ENCODE peak calls at places on chromosomes 16 and 17, in nine cellular contexts. T is A549, B is stomach, J is sigmoid colon, S is tibial nerve, L is ovary, P is transverse colon, D is HepG2, U is SK-N-SH. W is an unnamed sample.

GRCh38 chr16:12120982-12121652 is 144.6 kb downstream of the SNX29 start:
- DNase-seq in S (no peak), B (no peak), J (no peak), L (no peak), T (no peak), U (no peak), D (no peak), P (no peak), W (no peak)

GRCh38 chr16:68656771-68657170 is 11.7 kb downstream of the CDH3 start:
- DNase-seq in T (no peak), D (no peak), U (no peak), B (no peak), S (no peak), L (no peak), J (peak), P (no peak), W (no peak)

GRCh38 chr17:57534863-57535651 is 210.0 kb downstream of the CCDC182 start:
- DNase-seq in S (no peak), D (no peak), P (peak), B (no peak), J (no peak), U (peak), L (peak), T (peak), W (no peak)

GRCh38 chr17:2192367-2193028 is 111.1 kb downstream of the SMG6 start:
- DNase-seq in L (no peak), U (peak), B (no peak), S (no peak), J (no peak), T (peak), P (peak), D (no peak), W (no peak)

GRCh38 chr17:7445011-7445927 is at the start of gene CHRNB1:
- DNase-seq in T (peak), J (peak), P (peak), U (peak), L (peak), B (peak), D (peak), S (no peak), W (peak)

GRCh38 chr16:27475561-27475960 is 73.6 kb downstream of the IL21R start:
- DNase-seq in S (no peak), B (no peak), T (no peak), L (no peak), D (no peak), P (no peak), U (no peak), J (no peak), W (no peak)

GRCh38 chr16:84193480-84193879 is 2.5 kb downstream of the ADAD2 start:
- DNase-seq in J (no peak), L (no peak), T (no peak), D (no peak), B (no peak), P (no peak), U (no peak), S (no peak), W (no peak)

GRCh38 chr17:79615926-79616325 is 5.1 kb upstream of the RBFOX3 start:
- DNase-seq in D (no peak), U (no peak), P (no peak), T (no peak), S (no peak), B (no peak), L (no peak), J (peak), W (no peak)

GRCh38 chr16:30394603-30395154 is 541 bp upstream of the ZNF48 start:
- DNase-seq in T (no peak), D (no peak), B (no peak), U (no peak), S (no peak), L (no peak), J (no peak), P (no peak), W (no peak)

GRCh38 chr17:47611372-47612350 is 38.1 kb upstream of the KPNB1 start:
- DNase-seq in P (no peak), J (no peak), D (no peak), B (no peak), S (no peak), U (no peak), L (no peak), T (no peak), W (no peak)

GRCh38 chr17:39808409-39808997 is 55.6 kb downstream of the IKZF3 start:
- DNase-seq in U (no peak), D (no peak), S (no peak), L (no peak), B (no peak), P (no peak), T (no peak), J (no peak), W (no peak)

GRCh38 chr16:69848635-69849545 is 86.8 kb downstream of the WWP2 start:
- DNase-seq in B (peak), P (peak), T (no peak), S (peak), D (no peak), L (peak), J (peak), U (no peak), W (peak)

GRCh38 chr16:84593825-84594724 is 23.8 kb downstream of the COTL1 start:
- DNase-seq in S (no peak), U (peak), B (peak), L (peak), J (no peak), D (peak), P (peak), T (no peak), W (no peak)

GRCh38 chr16:73065617-73066313 is 17.8 kb upstream of the ZFHX3 start:
- DNase-seq in D (no peak), B (no peak), U (no peak), J (peak), P (peak), T (no peak), L (no peak), S (peak), W (no peak)

GRCh38 chr17:45345554-45346254 is 28.9 kb upstream of the MAP3K14 start:
- DNase-seq in J (peak), D (no peak), L (peak), U (no peak), T (peak), P (peak), S (no peak), B (no peak), W (no peak)

GRCh38 chr16:12002447-12003006 is 26.0 kb downstream of the SNX29 start:
- DNase-seq in P (no peak), D (no peak), B (no peak), J (no peak), S (no peak), U (no peak), L (no peak), T (no peak), W (no peak)

GRCh38 chr17:32755045-32755805 is 121.7 kb downstream of the MYO1D start:
- DNase-seq in D (peak), J (no peak), S (no peak), P (no peak), B (no peak), U (peak), L (no peak), T (peak), W (no peak)

GRCh38 chr17:76927577-76927976 is 59.4 kb downstream of the MGAT5B start:
- DNase-seq in D (no peak), L (no peak), S (no peak), U (no peak), P (no peak), T (no peak), B (no peak), J (no peak), W (no peak)

GRCh38 chr17:80345841-80346497 is 69.0 kb upstream of the ENDOV start:
- DNase-seq in D (no peak), S (no peak), B (no peak), J (no peak), U (no peak), P (no peak), T (no peak), L (peak), W (no peak)

GRCh38 chr16:47881574-47881973 is 274.2 kb downstream of the ABCC12 start:
- DNase-seq in S (no peak), J (no peak), D (no peak), B (no peak), T (no peak), P (no peak), U (no peak), L (no peak), W (peak)

GRCh38 chr17:78141437-78142112 is 4.6 kb upstream of the C17orf99 start:
- DNase-seq in U (no peak), S (no peak), J (no peak), D (no peak), T (no peak), P (peak), B (no peak), L (no peak), W (no peak)
- H3K27ac ChIP-seq in U (no peak), S (no peak), J (no peak), D (no peak), T (peak), P (peak), B (no peak), L (no peak), W (no peak)

GRCh38 chr16:82364690-82365089 is 194.7 kb upstream of the MPHOSPH6 start:
- DNase-seq in U (no peak), B (no peak), P (no peak), T (no peak), J (no peak), L (no peak), D (peak), S (no peak), W (no peak)
- TF ChIP-seq EP300 in U (no peak), B (no peak), P (no peak), T (no peak), J (no peak), L (no peak), D (no peak), S (no peak), W (no peak)

GRCh38 chr16:568401-569258 is 1.1 kb upstream of the PIGQ start:
- DNase-seq in J (no peak), B (peak), L (no peak), D (no peak), P (peak), U (no peak), T (no peak), S (no peak), W (no peak)
- H3K27ac ChIP-seq in J (peak), B (no peak), L (peak), D (peak), P (peak), U (no peak), T (peak), S (peak), W (peak)

GRCh38 chr16:88414521-88415380 is 32.0 kb downstream of the ZNF469 start:
- DNase-seq in B (no peak), D (no peak), P (no peak), U (no peak), S (no peak), J (no peak), L (no peak), T (no peak), W (no peak)
- TF ChIP-seq EP300 in B (no peak), D (no peak), P (no peak), U (no peak), S (no peak), J (no peak), L (no peak), T (no peak), W (no peak)

GRCh38 chr16:22355487-22355908 is 18.9 kb downstream of the CDR2 start:
- DNase-seq in P (no peak), S (no peak), L (no peak), B (no peak), U (no peak), D (no peak), J (no peak), T (no peak), W (no peak)

GRCh38 chr16:22356930-22357634 is 17.3 kb downstream of the CDR2 start:
- DNase-seq in T (no peak), S (no peak), J (no peak), U (no peak), D (no peak), B (no peak), L (no peak), P (no peak), W (no peak)

GRCh38 chr16:22359679-22360078 is 14.7 kb downstream of the CDR2 start:
- DNase-seq in U (no peak), J (no peak), S (no peak), P (no peak), L (no peak), B (no peak), D (no peak), T (no peak), W (no peak)

GRCh38 chr16:22357635-22357971 is 16.8 kb downstream of the CDR2 start:
- DNase-seq in P (no peak), T (no peak), J (no peak), U (no peak), S (no peak), D (no peak), L (no peak), B (no peak), W (no peak)

DNA sequence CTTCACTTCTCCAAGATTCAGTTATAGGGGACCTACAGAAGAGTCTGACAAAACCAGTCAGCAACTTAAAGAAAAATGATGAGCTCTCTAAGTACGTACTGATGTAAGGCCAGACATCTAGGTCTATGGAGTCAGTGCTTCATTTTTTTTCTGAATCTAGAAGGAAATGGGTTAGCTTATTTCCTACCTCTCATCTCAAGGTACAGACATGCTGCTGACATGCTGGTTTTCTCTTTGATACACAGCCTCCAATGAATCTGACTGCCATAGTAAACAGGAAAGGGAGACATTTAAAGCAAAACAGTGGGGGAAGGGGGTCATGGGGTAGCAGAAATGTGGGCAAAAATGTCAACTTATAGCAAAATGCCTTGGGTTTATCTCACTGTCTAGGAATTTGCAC is 16.4 kb downstream of the CDR2 start:
- DNase-seq in B (no peak), T (no peak), S (no peak), J (no peak), D (no peak), L (no peak), U (no peak), P (no peak), W (no peak)
- H3K27ac ChIP-seq in B (no peak), T (peak), S (peak), J (peak), D (no peak), L (no peak), U (peak), P (peak), W (peak)

DNA sequence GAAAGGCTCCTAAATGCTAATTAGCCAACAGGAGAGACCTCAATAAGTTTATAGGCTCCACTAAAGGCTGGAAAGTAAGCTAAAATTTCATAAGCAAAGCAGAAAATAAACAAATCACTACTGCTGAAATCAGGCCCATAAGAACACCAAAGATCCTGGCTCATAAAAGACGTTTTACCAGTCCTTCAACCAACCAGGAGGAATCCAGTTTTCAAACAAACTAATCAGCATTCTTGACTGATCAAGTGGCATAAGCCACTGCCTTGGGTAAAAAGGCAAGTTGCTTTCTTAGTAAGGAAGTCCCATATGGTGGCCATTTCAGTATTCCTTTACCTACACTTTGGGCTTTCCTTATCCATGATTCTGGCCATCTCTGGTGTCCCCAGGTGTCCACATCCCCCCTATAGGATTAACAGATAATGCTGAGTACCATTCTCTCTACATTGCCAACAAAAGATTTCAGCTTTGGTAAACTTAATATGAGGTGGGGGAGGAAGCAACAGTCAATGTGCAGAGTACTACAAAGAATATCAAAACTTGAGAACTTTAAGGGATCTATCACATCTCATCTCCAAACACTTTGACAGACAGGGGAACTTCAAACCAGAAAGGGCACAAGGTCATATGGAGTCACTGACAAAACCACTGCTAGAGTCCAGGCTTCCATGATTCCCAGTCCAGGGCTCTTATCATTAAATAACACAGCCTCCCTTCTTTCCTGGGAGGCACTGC is 1.3 kb downstream of the TOM1L2 start:
- DNase-seq in S (no peak), J (no peak), L (no peak), B (no peak), P (no peak), U (no peak), T (no peak), D (no peak), W (no peak)
- TF ChIP-seq EP300 in S (no peak), J (no peak), L (no peak), B (no peak), P (no peak), U (no peak), T (no peak), D (no peak), W (no peak)